ENCODE peak calls at places on chromosomes 5 and 9, in five cellular contexts. D is SK-N-MC, V is mesenchymal stem cell, H is HCT116, S is kidney. P is an unnamed sample.

GRCh38 chr5:2905741-2906140 is 154.3 kb upstream of the IRX2 start:
- DNase-seq in H (no peak), D (no peak), V (no peak), S (no peak), P (no peak)

GRCh38 chr5:179224741-179225140 is 120.5 kb downstream of the ADAMTS2 start:
- DNase-seq in V (no peak), D (no peak), H (no peak), S (no peak), P (no peak)

GRCh38 chr9:33881635-33882034 is 64.7 kb downstream of the UBE2R2 start:
- DNase-seq in H (no peak), D (no peak), S (no peak), V (peak), P (no peak)

GRCh38 chr9:127778280-127779135 is at the start of gene SH2D3C:
- DNase-seq in H (no peak), D (no peak), V (no peak), S (no peak), P (no peak)

GRCh38 chr5:115267617-115268016 is 4.9 kb upstream of the PGGT1B start:
- DNase-seq in D (no peak), H (no peak), V (peak), S (no peak), P (no peak)

GRCh38 chr5:23507278-23507685 is at the start of gene PRDM9:
- DNase-seq in D (no peak), S (peak), H (no peak), V (peak), P (peak)

GRCh38 chr5:135013445-135013844 is 20.6 kb downstream of the PITX1 start:
- DNase-seq in H (no peak), S (peak), D (no peak), V (no peak), P (no peak)

GRCh38 chr5:179866241-179867078 is 7.8 kb upstream of the MRNIP start:
- DNase-seq in H (no peak), D (no peak), V (no peak), S (no peak), P (no peak)

GRCh38 chr9:134891713-134892112 is 11.1 kb downstream of the FCN2 start:
- DNase-seq in S (no peak), H (no peak), D (no peak), V (no peak), P (no peak)

GRCh38 chr5:68187268-68188055 is 28.1 kb upstream of the PIK3R1 start:
- DNase-seq in V (peak), S (peak), D (no peak), H (no peak), P (peak)

GRCh38 chr5:65809817-65810531 is 88.0 kb downstream of the NLN start:
- DNase-seq in V (no peak), S (no peak), D (no peak), H (no peak), P (no peak)

GRCh38 chr5:22541037-22541436 is 312.1 kb downstream of the CDH12 start:
- DNase-seq in S (no peak), V (no peak), D (no peak), H (no peak), P (peak)

GRCh38 chr9:30505311-30505710 is 1879.1 kb upstream of the ACO1 start:
- DNase-seq in V (no peak), D (no peak), S (no peak), H (no peak), P (no peak)

GRCh38 chr9:87223397-87224246 is 274.0 kb upstream of the DAPK1 start:
- DNase-seq in S (no peak), D (no peak), H (no peak), V (peak), P (peak)

GRCh38 chr9:37963936-37964739 is 60.2 kb upstream of the SLC25A51 start:
- DNase-seq in H (no peak), D (no peak), S (peak), V (peak), P (no peak)

GRCh38 chr5:28344803-28345433 is 1306.5 kb upstream of the CDH9 start:
- DNase-seq in D (peak), H (no peak), V (peak), S (no peak), P (peak)

DNA sequence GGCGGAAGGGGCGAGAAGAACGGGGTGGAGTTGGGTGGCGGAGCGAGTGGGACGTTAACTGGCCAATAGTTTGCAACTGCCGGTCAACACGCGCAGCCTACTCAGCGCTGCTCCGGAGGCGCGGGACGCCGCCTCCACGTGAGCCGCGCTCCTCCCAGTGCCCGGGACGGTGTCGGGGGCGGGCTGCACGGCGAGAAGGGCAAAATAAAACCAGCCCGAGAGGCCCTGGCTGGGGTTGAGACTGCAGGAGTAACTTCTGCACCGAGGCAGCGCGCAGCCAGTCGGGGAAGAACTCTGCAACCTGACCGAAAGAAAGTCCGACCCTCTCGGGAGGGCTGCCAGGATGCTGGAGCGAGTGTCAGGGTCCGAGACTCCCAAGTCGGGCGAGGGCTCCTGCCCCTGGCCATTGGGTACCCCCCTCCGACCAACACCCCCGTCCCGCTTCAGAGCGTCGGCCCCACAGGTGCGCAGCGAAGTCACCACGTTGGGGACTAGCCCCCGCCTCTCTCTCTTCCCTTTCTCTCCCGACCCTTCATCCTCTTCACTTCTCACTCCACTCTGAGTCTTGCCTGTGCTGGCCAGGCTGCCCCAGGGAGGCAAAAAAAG is 25.1 kb upstream of the ELAVL2 start:
- DNase-seq in D (no peak), V (peak), S (peak), H (no peak), P (peak)
- H3K9ac ChIP-seq in D (no peak), V (no peak), S (no peak), H (no peak), P (peak)

DNA sequence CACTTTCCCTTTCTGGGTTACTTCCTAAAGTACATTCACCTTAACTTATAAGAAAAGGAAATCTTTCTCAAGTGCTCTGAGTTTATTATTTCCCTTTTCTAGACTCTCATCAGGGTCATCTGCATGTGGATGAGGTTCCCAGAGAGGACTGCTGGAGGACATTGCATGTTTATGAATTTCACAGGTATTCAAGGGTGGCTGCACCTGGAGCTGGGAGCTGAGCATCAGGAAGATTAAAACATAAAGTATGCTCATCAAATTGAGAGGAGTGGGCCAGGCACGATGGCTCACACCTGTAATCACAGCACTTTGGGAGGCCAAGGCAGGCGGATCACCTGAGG is 34.7 kb upstream of the PLIN2 start:
- DNase-seq in H (no peak), D (no peak), S (no peak), V (no peak), P (no peak)
- H3K9ac ChIP-seq in H (peak), D (no peak), S (no peak), V (peak), P (no peak)

DNA sequence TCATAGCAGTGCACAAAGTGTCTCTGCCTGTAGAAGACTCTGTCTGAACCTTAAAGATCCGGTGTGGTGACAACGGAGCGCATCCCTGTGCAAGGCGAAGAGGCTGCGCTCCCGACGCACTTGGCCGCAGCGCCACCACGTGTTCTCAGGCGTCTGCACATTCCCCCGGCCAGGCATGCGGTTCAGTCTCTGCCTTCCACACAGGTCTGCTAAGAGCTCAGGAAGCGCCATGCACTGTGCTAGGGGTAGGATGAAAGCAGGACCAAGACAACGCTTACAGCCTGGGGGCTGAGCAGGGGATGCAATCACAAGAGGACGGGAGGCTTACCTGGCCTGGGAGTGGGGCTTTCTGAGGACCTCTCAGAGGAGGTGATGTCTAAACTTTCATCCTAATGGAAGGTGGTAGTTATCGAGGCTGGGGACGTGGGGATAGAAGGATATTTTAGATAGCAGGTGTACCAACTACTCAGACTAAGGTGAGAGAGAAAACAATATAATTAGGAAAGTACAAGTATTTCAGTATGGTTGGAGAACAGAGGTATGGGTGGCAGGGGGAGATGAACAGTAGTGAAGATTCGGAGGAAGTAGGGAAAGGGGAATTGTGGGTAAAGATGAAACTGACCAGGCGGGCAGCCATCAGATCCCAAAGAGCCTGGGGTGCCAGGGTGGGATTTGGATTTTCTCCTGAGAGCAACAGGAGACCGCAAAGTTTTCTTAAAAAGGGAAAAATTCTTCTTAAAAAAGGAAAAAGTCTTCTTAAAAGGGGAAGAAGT is 13.3 kb downstream of the CAPSL start:
- DNase-seq in D (no peak), V (peak), H (peak), S (peak), P (peak)
- H3K9ac ChIP-seq in D (no peak), V (peak), H (no peak), S (no peak), P (no peak)

DNA sequence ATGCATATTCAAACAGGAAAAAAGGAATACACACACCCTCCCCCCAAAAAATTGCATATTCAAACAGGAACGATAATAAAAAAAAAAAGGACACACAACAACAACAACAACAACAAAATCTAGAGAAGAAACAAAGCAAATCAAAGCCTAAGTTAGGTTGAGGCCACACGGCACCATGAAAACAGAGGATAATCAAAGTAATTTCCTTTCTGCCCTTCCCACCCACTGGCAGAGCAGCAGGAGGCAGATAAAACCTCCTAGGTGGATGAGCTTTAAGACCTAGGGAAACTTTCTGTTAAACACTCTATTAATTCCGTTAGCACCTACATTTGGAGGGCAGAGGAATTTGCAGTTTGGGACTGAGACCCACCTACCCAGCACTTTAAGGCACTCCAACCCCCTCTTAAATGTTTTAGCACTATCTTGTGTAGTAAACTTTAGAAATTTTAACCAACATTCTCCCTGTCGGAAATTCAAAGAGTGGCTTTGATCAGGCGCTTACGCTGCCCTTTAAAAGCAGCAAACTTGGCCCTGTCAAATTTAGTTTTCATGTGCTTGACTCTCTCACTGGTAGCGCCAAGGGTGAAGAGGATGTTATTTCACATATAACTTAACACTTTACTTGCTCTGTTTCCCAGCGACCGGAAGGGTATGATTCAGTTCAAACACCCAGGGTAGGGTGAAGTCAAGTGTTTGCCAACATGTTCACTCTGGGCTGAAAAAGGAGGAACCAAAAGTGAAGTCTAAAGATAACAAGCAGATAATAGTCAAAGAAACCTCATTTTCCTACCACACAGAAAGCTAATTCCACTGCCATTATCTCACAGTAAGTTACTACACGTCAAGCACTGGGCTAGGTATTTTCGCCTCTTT is 9.2 kb downstream of the ENC1 start:
- DNase-seq in V (peak), H (no peak), S (no peak), D (no peak), P (peak)
- H3K9ac ChIP-seq in V (no peak), H (peak), S (no peak), D (no peak), P (peak)

GRCh38 chr5:145938699-145939531 is 2.5 kb downstream of the SH3RF2 start:
- DNase-seq in V (no peak), H (no peak), D (no peak), S (no peak), P (no peak)
- H3K9ac ChIP-seq in V (no peak), H (peak), D (no peak), S (no peak), P (no peak)

P was measured in mesendoderm.